ENCODE peak calls at places on chromosome 2, in seven cellular contexts. One of them, this sample, is unnamed.

GRCh38 chr2:97360202-97360601 is 229.5 kb downstream of the ANKRD36B start:
- DNase-seq in left colon: no peak
- DNase-seq in CD4-positive, alpha-beta memory T cell: no peak
- DNase-seq in GM23338: peak
- DNase-seq in activated CD8-positive, alpha-beta memory T cell treated with anti-CD3 and anti-CD28 coated beads for 24 hours: no peak
- DNase-seq in dorsolateral prefrontal cortex: no peak
- DNase-seq in amygdala: no peak
- DNase-seq in this sample: no peak

GRCh38 chr2:48397846-48398245 is 132.1 kb upstream of the STON1 start:
- DNase-seq in left colon: no peak
- DNase-seq in amygdala: no peak
- DNase-seq in dorsolateral prefrontal cortex: no peak
- DNase-seq in activated CD8-positive, alpha-beta memory T cell treated with anti-CD3 and anti-CD28 coated beads for 24 hours: no peak
- DNase-seq in CD4-positive, alpha-beta memory T cell: no peak
- DNase-seq in GM23338: no peak
- DNase-seq in this sample: no peak

GRCh38 chr2:96091711-96092579 is 24.4 kb downstream of the ADRA2B start:
- DNase-seq in amygdala: no peak
- DNase-seq in left colon: peak
- DNase-seq in GM23338: peak
- DNase-seq in dorsolateral prefrontal cortex: peak
- DNase-seq in CD4-positive, alpha-beta memory T cell: no peak
- DNase-seq in activated CD8-positive, alpha-beta memory T cell treated with anti-CD3 and anti-CD28 coated beads for 24 hours: peak
- DNase-seq in this sample: no peak

GRCh38 chr2:164826293-164827243 is 15.1 kb downstream of the COBLL1 start:
- DNase-seq in activated CD8-positive, alpha-beta memory T cell treated with anti-CD3 and anti-CD28 coated beads for 24 hours: no peak
- DNase-seq in left colon: peak
- DNase-seq in CD4-positive, alpha-beta memory T cell: no peak
- DNase-seq in dorsolateral prefrontal cortex: no peak
- DNase-seq in amygdala: no peak
- DNase-seq in GM23338: peak
- DNase-seq in this sample: peak

GRCh38 chr2:106161938-106162814 is 31.9 kb downstream of the UXS1 start:
- DNase-seq in left colon: no peak
- DNase-seq in dorsolateral prefrontal cortex: no peak
- DNase-seq in CD4-positive, alpha-beta memory T cell: no peak
- DNase-seq in GM23338: no peak
- DNase-seq in amygdala: no peak
- DNase-seq in activated CD8-positive, alpha-beta memory T cell treated with anti-CD3 and anti-CD28 coated beads for 24 hours: no peak
- DNase-seq in this sample: peak

GRCh38 chr2:177334940-177335543 is 57.5 kb upstream of the AGPS start:
- DNase-seq in amygdala: no peak
- DNase-seq in left colon: no peak
- DNase-seq in dorsolateral prefrontal cortex: no peak
- DNase-seq in activated CD8-positive, alpha-beta memory T cell treated with anti-CD3 and anti-CD28 coated beads for 24 hours: no peak
- DNase-seq in GM23338: peak
- DNase-seq in CD4-positive, alpha-beta memory T cell: peak
- DNase-seq in this sample: peak

GRCh38 chr2:113182471-113183260 is 8.9 kb downstream of the PSD4 start:
- DNase-seq in amygdala: no peak
- DNase-seq in GM23338: no peak
- DNase-seq in left colon: no peak
- DNase-seq in activated CD8-positive, alpha-beta memory T cell treated with anti-CD3 and anti-CD28 coated beads for 24 hours: no peak
- DNase-seq in CD4-positive, alpha-beta memory T cell: no peak
- DNase-seq in dorsolateral prefrontal cortex: no peak
- DNase-seq in this sample: no peak

GRCh38 chr2:3492951-3493609 is 26.3 kb downstream of the ADI1 start:
- DNase-seq in activated CD8-positive, alpha-beta memory T cell treated with anti-CD3 and anti-CD28 coated beads for 24 hours: peak
- DNase-seq in amygdala: no peak
- DNase-seq in left colon: no peak
- DNase-seq in dorsolateral prefrontal cortex: no peak
- DNase-seq in GM23338: no peak
- DNase-seq in CD4-positive, alpha-beta memory T cell: no peak
- DNase-seq in this sample: peak

GRCh38 chr2:231781798-231782726 is 980 bp upstream of the PDE6D start:
- DNase-seq in CD4-positive, alpha-beta memory T cell: peak
- DNase-seq in amygdala: no peak
- DNase-seq in left colon: peak
- DNase-seq in GM23338: peak
- DNase-seq in dorsolateral prefrontal cortex: no peak
- DNase-seq in activated CD8-positive, alpha-beta memory T cell treated with anti-CD3 and anti-CD28 coated beads for 24 hours: no peak
- DNase-seq in this sample: peak

GRCh38 chr2:6368271-6368670 is 497.4 kb downstream of the CMPK2 start:
- DNase-seq in activated CD8-positive, alpha-beta memory T cell treated with anti-CD3 and anti-CD28 coated beads for 24 hours: no peak
- DNase-seq in GM23338: no peak
- DNase-seq in left colon: no peak
- DNase-seq in CD4-positive, alpha-beta memory T cell: no peak
- DNase-seq in dorsolateral prefrontal cortex: no peak
- DNase-seq in amygdala: no peak
- DNase-seq in this sample: peak

GRCh38 chr2:25561136-25561850 is 112.1 kb downstream of the DTNB start:
- DNase-seq in GM23338: no peak
- DNase-seq in dorsolateral prefrontal cortex: no peak
- DNase-seq in CD4-positive, alpha-beta memory T cell: no peak
- DNase-seq in left colon: no peak
- DNase-seq in amygdala: no peak
- DNase-seq in activated CD8-positive, alpha-beta memory T cell treated with anti-CD3 and anti-CD28 coated beads for 24 hours: peak
- DNase-seq in this sample: no peak

GRCh38 chr2:1494257-1494656 is 81.0 kb downstream of the TPO start:
- DNase-seq in CD4-positive, alpha-beta memory T cell: no peak
- DNase-seq in dorsolateral prefrontal cortex: no peak
- DNase-seq in amygdala: no peak
- DNase-seq in left colon: no peak
- DNase-seq in activated CD8-positive, alpha-beta memory T cell treated with anti-CD3 and anti-CD28 coated beads for 24 hours: no peak
- DNase-seq in GM23338: no peak
- DNase-seq in this sample: no peak

GRCh38 chr2:195580156-195580555 is 76.9 kb upstream of the SLC39A10 start:
- DNase-seq in amygdala: no peak
- DNase-seq in GM23338: no peak
- DNase-seq in CD4-positive, alpha-beta memory T cell: no peak
- DNase-seq in dorsolateral prefrontal cortex: no peak
- DNase-seq in activated CD8-positive, alpha-beta memory T cell treated with anti-CD3 and anti-CD28 coated beads for 24 hours: no peak
- DNase-seq in left colon: no peak
- DNase-seq in this sample: no peak

GRCh38 chr2:112055110-112055832 is at the start of gene TMEM87B:
- DNase-seq in CD4-positive, alpha-beta memory T cell: peak
- DNase-seq in amygdala: peak
- DNase-seq in GM23338: peak
- DNase-seq in left colon: peak
- DNase-seq in dorsolateral prefrontal cortex: peak
- DNase-seq in activated CD8-positive, alpha-beta memory T cell treated with anti-CD3 and anti-CD28 coated beads for 24 hours: peak
- DNase-seq in this sample: peak